ENCODE peak calls at places on chromosomes 12 and 14, in five cellular contexts. One of them, this sample, is unnamed.
A peak's percentile ranks its signal among the peaks of the same experiment; 100 is the strongest.

GRCh38 chr14:101005447-101005846 is 101.9 kb upstream of the RTL1 start:
- DNase-seq in H1: peak; percentile 35
- DNase-seq in trophoblast cell: no peak
- DNase-seq in mesenchymal stem cell: no peak
- DNase-seq in neuronal stem cell: no peak
- DNase-seq in this sample: peak; percentile 18

GRCh38 chr14:35147711-35148110 is 25.4 kb downstream of the PRORP start:
- DNase-seq in trophoblast cell: no peak
- DNase-seq in neuronal stem cell: no peak
- DNase-seq in H1: no peak
- DNase-seq in mesenchymal stem cell: no peak
- DNase-seq in this sample: no peak

GRCh38 chr12:64229796-64230195 is 7.7 kb upstream of the KICS2 start:
- DNase-seq in trophoblast cell: no peak
- DNase-seq in mesenchymal stem cell: no peak
- DNase-seq in neuronal stem cell: no peak
- DNase-seq in H1: no peak
- DNase-seq in this sample: no peak

GRCh38 chr12:80186727-80187217 is 87.4 kb downstream of the OTOGL start:
- DNase-seq in mesenchymal stem cell: peak; percentile 97
- DNase-seq in neuronal stem cell: peak; percentile 56
- DNase-seq in H1: no peak
- DNase-seq in trophoblast cell: peak; percentile 83
- DNase-seq in this sample: peak; percentile 62

GRCh38 chr12:88908345-88908744 is 328.1 kb upstream of the KITLG start:
- DNase-seq in H1: no peak
- DNase-seq in neuronal stem cell: no peak
- DNase-seq in trophoblast cell: no peak
- DNase-seq in mesenchymal stem cell: no peak
- DNase-seq in this sample: no peak

GRCh38 chr14:59155886-59156285 is 32.6 kb upstream of the DAAM1 start:
- DNase-seq in neuronal stem cell: no peak
- DNase-seq in mesenchymal stem cell: peak; percentile 8
- DNase-seq in trophoblast cell: no peak
- DNase-seq in H1: no peak
- DNase-seq in this sample: no peak

GRCh38 chr14:71511152-71511551 is 421.1 kb upstream of the RGS6 start:
- DNase-seq in neuronal stem cell: no peak
- DNase-seq in H1: no peak
- DNase-seq in mesenchymal stem cell: no peak
- DNase-seq in trophoblast cell: no peak
- DNase-seq in this sample: no peak

GRCh38 chr12:23813206-23813605 is 136.3 kb downstream of the SOX5 start:
- DNase-seq in neuronal stem cell: no peak
- DNase-seq in trophoblast cell: no peak
- DNase-seq in mesenchymal stem cell: no peak
- DNase-seq in H1: no peak
- DNase-seq in this sample: no peak

GRCh38 chr12:111322336-111323250 is 46.3 kb downstream of the PHETA1 start:
- DNase-seq in trophoblast cell: no peak
- DNase-seq in H1: no peak
- DNase-seq in neuronal stem cell: no peak
- DNase-seq in mesenchymal stem cell: no peak
- DNase-seq in this sample: no peak

GRCh38 chr14:52338282-52338681 is 24.2 kb downstream of the PTGER2 start:
- DNase-seq in trophoblast cell: no peak
- DNase-seq in mesenchymal stem cell: peak; percentile 46
- DNase-seq in H1: no peak
- DNase-seq in neuronal stem cell: no peak
- DNase-seq in this sample: no peak

GRCh38 chr12:89756638-89757321 is 48.1 kb upstream of the ATP2B1 start:
- DNase-seq in H1: no peak
- DNase-seq in neuronal stem cell: no peak
- DNase-seq in mesenchymal stem cell: peak; percentile 99
- DNase-seq in trophoblast cell: peak; percentile 95
- DNase-seq in this sample: no peak

GRCh38 chr12:125395583-125396215 is 330.5 kb downstream of the AACS start:
- DNase-seq in neuronal stem cell: no peak
- DNase-seq in trophoblast cell: no peak
- DNase-seq in mesenchymal stem cell: no peak
- DNase-seq in H1: no peak
- DNase-seq in this sample: no peak
- H2BK12ac ChIP-seq in neuronal stem cell: no peak overlapping the region
- H2BK12ac ChIP-seq in trophoblast cell: no peak overlapping the region
- H2BK12ac ChIP-seq in mesenchymal stem cell: no peak overlapping the region
- H2BK12ac ChIP-seq in H1: no peak overlapping the region
- H2BK12ac ChIP-seq in this sample: no peak overlapping the region

GRCh38 chr12:106345739-106346138 is 11.8 kb upstream of the POLR3B start:
- DNase-seq in neuronal stem cell: peak; percentile 29
- DNase-seq in H1: no peak
- DNase-seq in mesenchymal stem cell: peak; percentile 83
- DNase-seq in trophoblast cell: peak; percentile 84
- DNase-seq in this sample: peak; percentile 83
- H2BK12ac ChIP-seq in neuronal stem cell: no peak overlapping the region
- H2BK12ac ChIP-seq in H1: no peak overlapping the region
- H2BK12ac ChIP-seq in mesenchymal stem cell: no peak overlapping the region
- H2BK12ac ChIP-seq in trophoblast cell: no peak overlapping the region
- H2BK12ac ChIP-seq in this sample: no peak overlapping the region

GRCh38 chr12:100290016-100290415 is 23.0 kb downstream of the SCYL2 start:
- DNase-seq in neuronal stem cell: no peak
- DNase-seq in mesenchymal stem cell: no peak
- DNase-seq in H1: no peak
- DNase-seq in trophoblast cell: no peak
- DNase-seq in this sample: no peak
- H2BK12ac ChIP-seq in neuronal stem cell: no peak overlapping the region
- H2BK12ac ChIP-seq in mesenchymal stem cell: no peak overlapping the region
- H2BK12ac ChIP-seq in H1: no peak overlapping the region
- H2BK12ac ChIP-seq in trophoblast cell: no peak overlapping the region
- H2BK12ac ChIP-seq in this sample: no peak overlapping the region

GRCh38 chr12:132559652-132560420 is 50.5 kb downstream of the LRCOL1 start:
- DNase-seq in H1: peak; percentile 77
- DNase-seq in mesenchymal stem cell: peak; percentile 38
- DNase-seq in neuronal stem cell: no peak
- DNase-seq in trophoblast cell: peak; percentile 57
- DNase-seq in this sample: peak; percentile 69

GRCh38 chr12:132557291-132557968 is 53.0 kb downstream of the LRCOL1 start:
- DNase-seq in H1: no peak
- DNase-seq in trophoblast cell: no peak
- DNase-seq in mesenchymal stem cell: no peak
- DNase-seq in neuronal stem cell: no peak
- DNase-seq in this sample: no peak

GRCh38 chr12:132558861-132559623 is 51.3 kb downstream of the LRCOL1 start:
- DNase-seq in mesenchymal stem cell: no peak
- DNase-seq in neuronal stem cell: no peak
- DNase-seq in H1: no peak
- DNase-seq in trophoblast cell: peak; percentile 24
- DNase-seq in this sample: no peak

GRCh38 chr12:132556801-132557200 is 53.6 kb downstream of the LRCOL1 start:
- DNase-seq in neuronal stem cell: no peak
- DNase-seq in mesenchymal stem cell: no peak
- DNase-seq in H1: no peak
- DNase-seq in trophoblast cell: no peak
- DNase-seq in this sample: no peak

GRCh38 chr12:132557969-132558856 is 52.2 kb downstream of the LRCOL1 start:
- DNase-seq in neuronal stem cell: no peak
- DNase-seq in trophoblast cell: peak; percentile 38
- DNase-seq in mesenchymal stem cell: no peak
- DNase-seq in H1: no peak
- DNase-seq in this sample: no peak
- H2BK12ac ChIP-seq in neuronal stem cell: peak overlapping the region; percentile 46
- H2BK12ac ChIP-seq in trophoblast cell: no peak overlapping the region
- H2BK12ac ChIP-seq in mesenchymal stem cell: no peak overlapping the region
- H2BK12ac ChIP-seq in H1: no peak overlapping the region
- H2BK12ac ChIP-seq in this sample: no peak overlapping the region

GRCh38 chr14:79665556-79665955 is 545.7 kb downstream of the DIO2 start:
- DNase-seq in mesenchymal stem cell: no peak
- DNase-seq in H1: no peak
- DNase-seq in trophoblast cell: peak; percentile 78
- DNase-seq in neuronal stem cell: no peak
- DNase-seq in this sample: no peak
- H2BK12ac ChIP-seq in mesenchymal stem cell: no peak overlapping the region
- H2BK12ac ChIP-seq in H1: no peak overlapping the region
- H2BK12ac ChIP-seq in trophoblast cell: no peak overlapping the region
- H2BK12ac ChIP-seq in neuronal stem cell: no peak overlapping the region
- H2BK12ac ChIP-seq in this sample: no peak overlapping the region

GRCh38 chr12:9798008-9798619 is 29.2 kb upstream of the KLRF1 start:
- DNase-seq in mesenchymal stem cell: peak; percentile 82
- DNase-seq in H1: no peak
- DNase-seq in neuronal stem cell: peak; percentile 29
- DNase-seq in trophoblast cell: peak; percentile 94
- DNase-seq in this sample: peak; percentile 91

GRCh38 chr12:9796916-9797315 is 30.4 kb upstream of the KLRF1 start:
- DNase-seq in H1: no peak
- DNase-seq in trophoblast cell: no peak
- DNase-seq in mesenchymal stem cell: no peak
- DNase-seq in neuronal stem cell: no peak
- DNase-seq in this sample: no peak

GRCh38 chr12:9796346-9796745 is 30.9 kb upstream of the KLRF1 start:
- DNase-seq in trophoblast cell: no peak
- DNase-seq in neuronal stem cell: no peak
- DNase-seq in H1: no peak
- DNase-seq in mesenchymal stem cell: no peak
- DNase-seq in this sample: no peak

GRCh38 chr12:9795945-9796344 is 31.3 kb upstream of the KLRF1 start:
- DNase-seq in H1: no peak
- DNase-seq in mesenchymal stem cell: no peak
- DNase-seq in trophoblast cell: no peak
- DNase-seq in neuronal stem cell: no peak
- DNase-seq in this sample: no peak

DNA sequence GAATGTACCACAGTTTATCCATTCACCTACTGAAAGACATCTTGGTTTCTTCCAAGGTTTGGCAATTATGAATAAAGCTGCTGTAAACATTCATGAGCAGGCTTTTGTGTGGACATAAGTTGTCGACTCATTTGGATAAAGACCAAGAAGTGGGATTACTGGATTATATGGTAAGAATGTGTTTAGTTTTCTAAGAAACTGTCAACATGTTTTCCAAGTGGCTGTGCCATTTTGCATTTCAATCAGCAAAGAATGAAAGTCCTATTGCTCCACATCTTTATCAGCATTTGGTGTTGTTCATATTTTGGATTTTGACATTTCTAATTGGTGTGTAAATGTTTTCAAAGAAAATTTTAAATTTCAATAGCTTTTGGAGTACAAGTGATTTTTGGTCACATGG is 27.3 kb upstream of the KLRF1 start:
- DNase-seq in trophoblast cell: no peak
- DNase-seq in H1: no peak
- DNase-seq in mesenchymal stem cell: no peak
- DNase-seq in neuronal stem cell: no peak
- DNase-seq in this sample: no peak
- H2BK12ac ChIP-seq in trophoblast cell: no peak overlapping the region
- H2BK12ac ChIP-seq in H1: no peak overlapping the region
- H2BK12ac ChIP-seq in mesenchymal stem cell: no peak overlapping the region
- H2BK12ac ChIP-seq in neuronal stem cell: no peak overlapping the region
- H2BK12ac ChIP-seq in this sample: no peak overlapping the region

GRCh38 chr12:102413396-102413795 is 67.0 kb downstream of the IGF1 start:
- DNase-seq in mesenchymal stem cell: no peak
- DNase-seq in trophoblast cell: no peak
- DNase-seq in neuronal stem cell: no peak
- DNase-seq in H1: no peak
- DNase-seq in this sample: no peak

GRCh38 chr12:102419094-102419764 is 61.1 kb downstream of the IGF1 start:
- DNase-seq in H1: no peak
- DNase-seq in neuronal stem cell: no peak
- DNase-seq in trophoblast cell: no peak
- DNase-seq in mesenchymal stem cell: no peak
- DNase-seq in this sample: no peak

GRCh38 chr12:102417055-102417454 is 63.3 kb downstream of the IGF1 start:
- DNase-seq in trophoblast cell: no peak
- DNase-seq in H1: no peak
- DNase-seq in mesenchymal stem cell: no peak
- DNase-seq in neuronal stem cell: no peak
- DNase-seq in this sample: no peak

GRCh38 chr12:102415515-102415914 is 64.8 kb downstream of the IGF1 start:
- DNase-seq in trophoblast cell: no peak
- DNase-seq in H1: no peak
- DNase-seq in mesenchymal stem cell: no peak
- DNase-seq in neuronal stem cell: no peak
- DNase-seq in this sample: no peak
- H2BK12ac ChIP-seq in trophoblast cell: no peak overlapping the region
- H2BK12ac ChIP-seq in H1: no peak overlapping the region
- H2BK12ac ChIP-seq in mesenchymal stem cell: no peak overlapping the region
- H2BK12ac ChIP-seq in neuronal stem cell: no peak overlapping the region
- H2BK12ac ChIP-seq in this sample: no peak overlapping the region

GRCh38 chr12:108666326-108666995 is 32.8 kb upstream of the SELPLG start:
- DNase-seq in H1: no peak
- DNase-seq in mesenchymal stem cell: peak; percentile 56
- DNase-seq in neuronal stem cell: no peak
- DNase-seq in trophoblast cell: no peak
- DNase-seq in this sample: no peak

GRCh38 chr12:108668532-108668931 is 34.8 kb upstream of the SELPLG start:
- DNase-seq in neuronal stem cell: no peak
- DNase-seq in mesenchymal stem cell: no peak
- DNase-seq in trophoblast cell: peak; percentile 43
- DNase-seq in H1: no peak
- DNase-seq in this sample: no peak

GRCh38 chr12:108664338-108665258 is 30.9 kb upstream of the SELPLG start:
- DNase-seq in neuronal stem cell: peak; percentile 80
- DNase-seq in H1: peak; percentile 86
- DNase-seq in trophoblast cell: peak; percentile 97
- DNase-seq in mesenchymal stem cell: peak; percentile 97
- DNase-seq in this sample: peak; percentile 88

GRCh38 chr12:108665608-108666202 is 32.0 kb upstream of the SELPLG start:
- DNase-seq in H1: no peak
- DNase-seq in trophoblast cell: no peak
- DNase-seq in mesenchymal stem cell: no peak
- DNase-seq in neuronal stem cell: no peak
- DNase-seq in this sample: no peak

DNA sequence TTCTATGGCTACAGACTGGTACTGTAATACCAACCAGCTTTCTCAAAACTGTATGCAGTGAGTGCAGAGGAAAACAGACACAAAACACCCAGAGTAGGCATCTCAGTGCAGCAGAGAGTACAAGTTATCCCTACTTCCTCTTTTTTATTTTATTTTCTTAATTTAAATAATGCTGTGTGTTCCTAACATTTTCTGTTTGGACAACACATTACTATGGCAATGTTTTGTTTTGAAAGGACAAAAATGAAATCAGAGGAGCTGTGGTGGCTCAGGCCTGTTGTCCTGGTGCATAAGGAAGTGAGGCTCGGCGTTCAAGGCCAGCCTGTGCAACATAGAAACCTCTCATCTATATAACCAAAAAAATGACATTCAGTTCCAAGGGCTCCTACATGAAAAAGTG is 33.7 kb upstream of the SELPLG start:
- DNase-seq in H1: no peak
- DNase-seq in mesenchymal stem cell: peak; percentile 60
- DNase-seq in trophoblast cell: no peak
- DNase-seq in neuronal stem cell: no peak
- DNase-seq in this sample: no peak
- H2BK12ac ChIP-seq in H1: no peak overlapping the region
- H2BK12ac ChIP-seq in mesenchymal stem cell: no peak overlapping the region
- H2BK12ac ChIP-seq in trophoblast cell: no peak overlapping the region
- H2BK12ac ChIP-seq in neuronal stem cell: no peak overlapping the region
- H2BK12ac ChIP-seq in this sample: no peak overlapping the region

GRCh38 chr12:101685121-101685520 is 12.3 kb upstream of the CHPT1 start:
- DNase-seq in mesenchymal stem cell: no peak
- DNase-seq in neuronal stem cell: no peak
- DNase-seq in H1: no peak
- DNase-seq in trophoblast cell: no peak
- DNase-seq in this sample: no peak
- H2BK12ac ChIP-seq in mesenchymal stem cell: no peak overlapping the region
- H2BK12ac ChIP-seq in neuronal stem cell: no peak overlapping the region
- H2BK12ac ChIP-seq in H1: no peak overlapping the region
- H2BK12ac ChIP-seq in trophoblast cell: no peak overlapping the region
- H2BK12ac ChIP-seq in this sample: no peak overlapping the region